ENCODE peak calls at places on chromosome 15, in nine cellular contexts. H is central memory CD4-positive, alpha-beta T cell; Y is RWPE1; E is AG20443; R is NCI-H82; T is HCT116; Z is GM23338; W is left ventricle myocardium superior; M is sciatic nerve. G is an unnamed sample.

GRCh38 chr15:32861741-32862140 is 143.9 kb downstream of the GREM1 start:
- DNase-seq in H (no peak), Y (no peak), E (peak; percentile 78), R (peak; percentile 13), T (no peak), Z (peak; percentile 50), W (peak; percentile 34), M (peak; percentile 63), G (peak; percentile 54)

GRCh38 chr15:64334530-64334929 is 21.4 kb downstream of the CSNK1G1 start:
- DNase-seq in H (peak; percentile 42), Y (no peak), E (no peak), R (no peak), T (peak; percentile 51), Z (peak; percentile 72), W (no peak), M (no peak), G (no peak)

GRCh38 chr15:88623061-88623460 is 1.9 kb downstream of the AEN start:
- DNase-seq in H (no peak), Y (peak; percentile 98), E (peak; percentile 88), R (no peak), T (peak; percentile 64), Z (no peak), W (no peak), M (no peak), G (no peak)

GRCh38 chr15:79340315-79340602 is 29.3 kb downstream of the TMED3 start:
- DNase-seq in H (no peak), Y (no peak), E (no peak), R (no peak), T (no peak), Z (no peak), W (no peak), M (no peak), G (no peak)

GRCh38 chr15:99438691-99439523 is 126.9 kb upstream of the MEF2A start:
- DNase-seq in H (no peak), Y (no peak), E (no peak), R (peak; percentile 68), T (no peak), Z (peak; percentile 25), W (no peak), M (peak; percentile 55), G (no peak)

GRCh38 chr15:88635343-88635742 is 3.5 kb upstream of the ISG20 start:
- DNase-seq in H (peak; percentile 77), Y (no peak), E (no peak), R (no peak), T (no peak), Z (no peak), W (no peak), M (no peak), G (no peak)

GRCh38 chr15:82051664-82052063 is 5.8 kb upstream of the MEX3B start:
- DNase-seq in H (no peak), Y (no peak), E (no peak), R (no peak), T (no peak), Z (no peak), W (peak; percentile 40), M (no peak), G (no peak)

GRCh38 chr15:67968564-67969440 is 85.3 kb upstream of the PIAS1 start:
- DNase-seq in H (no peak), Y (no peak), E (no peak), R (peak; percentile 99), T (no peak), Z (peak; percentile 15), W (no peak), M (no peak), G (peak; percentile 29)

GRCh38 chr15:78037779-78038305 is 39.7 kb downstream of the TBC1D2B start:
- DNase-seq in H (no peak), Y (no peak), E (no peak), R (no peak), T (no peak), Z (no peak), W (no peak), M (no peak), G (no peak)

GRCh38 chr15:92394327-92395175 is 870 bp downstream of the ST8SIA2 start:
- DNase-seq in H (no peak), Y (no peak), E (no peak), R (peak; percentile 36), T (no peak), Z (peak; percentile 64), W (no peak), M (no peak), G (peak; percentile 51)

GRCh38 chr15:97759363-97759762 is 201.1 kb upstream of the ARRDC4 start:
- DNase-seq in H (no peak), Y (peak; percentile 41), E (no peak), R (no peak), T (no peak), Z (no peak), W (no peak), M (no peak), G (no peak)

GRCh38 chr15:84911879-84912660 is 27.6 kb downstream of the SLC28A1 start:
- DNase-seq in H (no peak), Y (peak; percentile 66), E (peak; percentile 89), R (no peak), T (peak; percentile 71), Z (no peak), W (peak; percentile 92), M (peak; percentile 90), G (no peak)

GRCh38 chr15:35410775-35411174 is 135.2 kb downstream of the DPH6 start:
- DNase-seq in H (no peak), Y (no peak), E (no peak), R (no peak), T (no peak), Z (no peak), W (no peak), M (no peak), G (no peak)

GRCh38 chr15:85555875-85556617 is 175.6 kb downstream of the AKAP13 start:
- DNase-seq in H (no peak), Y (no peak), E (no peak), R (no peak), T (no peak), Z (no peak), W (no peak), M (no peak), G (no peak)

GRCh38 chr15:52103217-52104207 is 9.1 kb downstream of the BCL2L10 start:
- DNase-seq in H (no peak), Y (peak; percentile 93), E (peak; percentile 86), R (no peak), T (peak; percentile 27), Z (no peak), W (no peak), M (no peak), G (no peak)

GRCh38 chr15:92618121-92618520 is 37.5 kb downstream of the FAM174B start:
- DNase-seq in H (no peak), Y (no peak), E (no peak), R (no peak), T (no peak), Z (no peak), W (no peak), M (peak; percentile 50), G (no peak)

GRCh38 chr15:101156509-101157159 is 95.2 kb downstream of the CHSY1 start:
- DNase-seq in H (no peak), Y (no peak), E (no peak), R (peak; percentile 58), T (no peak), Z (no peak), W (no peak), M (no peak), G (peak; percentile 55)

GRCh38 chr15:39498642-39499041 is 82.2 kb upstream of the THBS1 start:
- DNase-seq in H (no peak), Y (no peak), E (no peak), R (no peak), T (no peak), Z (no peak), W (peak; percentile 28), M (no peak), G (no peak)

GRCh38 chr15:90000175-90000923 is 775 bp upstream of the ZNF710 start:
- DNase-seq in H (no peak), Y (peak; percentile 48), E (peak; percentile 53), R (peak; percentile 79), T (no peak), Z (peak; percentile 48), W (peak; percentile 54), M (peak; percentile 64), G (no peak)

GRCh38 chr15:29418931-29419330 is 149.3 kb upstream of the NSMCE3 start:
- DNase-seq in H (no peak), Y (no peak), E (no peak), R (no peak), T (no peak), Z (no peak), W (no peak), M (no peak), G (no peak)

GRCh38 chr15:72198410-72199270 is 1.1 kb upstream of the GRAMD2A start:
- DNase-seq in H (no peak), Y (no peak), E (no peak), R (peak; percentile 65), T (no peak), Z (peak; percentile 20), W (no peak), M (no peak), G (no peak)

GRCh38 chr15:70049115-70049514 is 48.6 kb downstream of the TLE3 start:
- DNase-seq in H (no peak), Y (no peak), E (no peak), R (no peak), T (no peak), Z (no peak), W (no peak), M (peak; percentile 34), G (no peak)

GRCh38 chr15:52012210-52012609 is 6.8 kb upstream of the MAPK6 start:
- DNase-seq in H (no peak), Y (no peak), E (no peak), R (no peak), T (no peak), Z (no peak), W (no peak), M (no peak), G (no peak)

GRCh38 chr15:92159481-92159880 is 234.2 kb upstream of the ST8SIA2 start:
- DNase-seq in H (no peak), Y (no peak), E (no peak), R (no peak), T (no peak), Z (peak; percentile 41), W (no peak), M (no peak), G (no peak)

GRCh38 chr15:49621327-49622210 is 721 bp downstream of the DTWD1 start:
- DNase-seq in H (no peak), Y (no peak), E (no peak), R (peak; percentile 61), T (no peak), Z (peak; percentile 16), W (no peak), M (no peak), G (peak; percentile 11)

GRCh38 chr15:90681480-90681879 is 35.7 kb upstream of the BLM start:
- DNase-seq in H (no peak), Y (no peak), E (peak; percentile 70), R (no peak), T (no peak), Z (no peak), W (no peak), M (peak; percentile 65), G (no peak)

GRCh38 chr15:73295630-73296286 is 73.0 kb downstream of the HCN4 start:
- DNase-seq in H (no peak), Y (peak; percentile 42), E (no peak), R (no peak), T (no peak), Z (no peak), W (no peak), M (no peak), G (no peak)

GRCh38 chr15:88440021-88440420 is 27.2 kb downstream of the MRPL46 start:
- DNase-seq in H (no peak), Y (peak; percentile 50), E (peak; percentile 38), R (no peak), T (no peak), Z (no peak), W (no peak), M (no peak), G (no peak)

GRCh38 chr15:29139072-29139471 is 130.6 kb downstream of the NSMCE3 start:
- DNase-seq in H (no peak), Y (no peak), E (no peak), R (no peak), T (no peak), Z (no peak), W (no peak), M (no peak), G (no peak)

GRCh38 chr15:51382787-51383186 is 41.3 kb downstream of the GLDN start:
- DNase-seq in H (no peak), Y (peak; percentile 53), E (peak; percentile 76), R (peak; percentile 69), T (peak; percentile 16), Z (peak; percentile 90), W (no peak), M (no peak), G (no peak)

GRCh38 chr15:62242999-62243398 is 77.9 kb upstream of the C2CD4B start:
- DNase-seq in H (no peak), Y (no peak), E (no peak), R (no peak), T (no peak), Z (no peak), W (no peak), M (no peak), G (no peak)

G was measured in NCI-H526.